ENCODE peak calls at places on chromosomes 12 and 14, in six cellular contexts. B is lower leg skin; C is stimulated activated CD4-positive, alpha-beta T cell treated with anti-CD3 and anti-CD28 coated beads, Interleukin-2, amount 100 ng/mL, for 24 hours; A is NB4; F is Ammon's horn; O is hepatic stellate cell. J is an unnamed sample.

GRCh38 chr12:96053476-96054261 is 18.3 kb upstream of the LTA4H start:
- DNase-seq in F (no peak), O (no peak), C (no peak), B (no peak), A (peak), J (peak)

GRCh38 chr12:97701901-97702300 is 239.3 kb downstream of the RMST start:
- DNase-seq in F (no peak), O (no peak), A (no peak), C (no peak), B (no peak), J (no peak)

GRCh38 chr12:27821259-27821973 is 41.4 kb upstream of the MANSC4 start:
- DNase-seq in C (no peak), A (peak), B (peak), O (peak), F (peak), J (peak)

GRCh38 chr14:30298266-30298795 is 260.6 kb upstream of the G2E3 start:
- DNase-seq in F (no peak), C (no peak), A (no peak), O (no peak), B (no peak), J (no peak)

GRCh38 chr12:20641127-20641526 is 54.0 kb upstream of the SLCO1C1 start:
- DNase-seq in A (no peak), B (no peak), C (no peak), O (no peak), F (no peak), J (no peak)

GRCh38 chr12:119052001-119052400 is 70.7 kb downstream of the SRRM4 start:
- DNase-seq in O (no peak), A (no peak), C (no peak), B (no peak), F (peak), J (no peak)

GRCh38 chr14:73740921-73741326 is 26.7 kb upstream of the PNMA1 start:
- DNase-seq in A (no peak), O (no peak), F (no peak), B (peak), C (no peak), J (no peak)

GRCh38 chr14:99062772-99063418 is 209.1 kb downstream of the BCL11B start:
- DNase-seq in O (no peak), B (no peak), C (no peak), F (no peak), A (no peak), J (no peak)

GRCh38 chr12:121017966-121018491 is 1.7 kb upstream of the C12orf43 start:
- DNase-seq in O (no peak), F (no peak), A (no peak), B (no peak), C (no peak), J (no peak)

GRCh38 chr12:92938623-92939022 is 9.5 kb upstream of the EEA1 start:
- DNase-seq in O (no peak), C (no peak), B (no peak), F (no peak), A (no peak), J (no peak)

GRCh38 chr12:89859513-89860220 is 151.0 kb upstream of the ATP2B1 start:
- DNase-seq in C (no peak), B (no peak), A (no peak), O (no peak), F (no peak), J (no peak)

GRCh38 chr12:113479578-113480335 is 8.1 kb upstream of the LHX5 start:
- DNase-seq in B (no peak), A (peak), F (no peak), C (peak), O (peak), J (no peak)

GRCh38 chr12:2894961-2895360 is 4.3 kb downstream of the TULP3 start:
- DNase-seq in O (no peak), C (no peak), B (no peak), A (no peak), F (peak), J (no peak)

GRCh38 chr12:73307260-73307659 is 1035.1 kb downstream of the TRHDE start:
- DNase-seq in A (no peak), B (no peak), C (no peak), O (no peak), F (no peak), J (no peak)

GRCh38 chr12:26431211-26431610 is 235.8 kb downstream of the SSPN start:
- DNase-seq in C (no peak), F (no peak), B (no peak), A (no peak), O (no peak), J (no peak)

GRCh38 chr12:88308825-88309224 is 166.7 kb downstream of the TMTC3 start:
- DNase-seq in C (no peak), F (no peak), A (no peak), B (no peak), O (no peak), J (no peak)

GRCh38 chr14:96072076-96072475 is 32.9 kb downstream of the C14orf132 start:
- DNase-seq in C (no peak), F (no peak), A (no peak), O (no peak), B (no peak), J (no peak)

GRCh38 chr12:28622416-28622815 is 432.2 kb downstream of the CCDC91 start:
- DNase-seq in F (no peak), O (peak), B (no peak), A (no peak), C (no peak), J (no peak)

GRCh38 chr12:109432842-109433304 is 44.2 kb downstream of the KCTD10 start:
- DNase-seq in C (peak), O (peak), A (peak), B (peak), F (peak), J (peak)

GRCh38 chr14:59677771-59678211 is 101.2 kb upstream of the CCDC175 start:
- DNase-seq in F (peak), C (no peak), O (peak), A (no peak), B (no peak), J (no peak)

GRCh38 chr12:98939350-98939749 is 294.3 kb downstream of the APAF1 start:
- DNase-seq in F (peak), A (peak), C (no peak), B (no peak), O (no peak), J (no peak)

GRCh38 chr14:76305474-76305826 is 70.5 kb upstream of the ESRRB start:
- DNase-seq in B (no peak), O (no peak), F (no peak), C (no peak), A (no peak), J (no peak)

GRCh38 chr12:25839470-25839869 is 119.0 kb upstream of the RASSF8 start:
- DNase-seq in B (no peak), C (no peak), A (no peak), F (no peak), O (no peak), J (no peak)

GRCh38 chr12:57548488-57548887 is 1.4 kb upstream of the KIF5A start:
- DNase-seq in A (no peak), B (no peak), O (no peak), F (no peak), C (no peak), J (no peak)

GRCh38 chr14:94922595-94923239 is 152.8 kb upstream of the GSC start:
- DNase-seq in B (no peak), A (no peak), F (no peak), O (no peak), C (no peak), J (peak)

GRCh38 chr12:120229071-120229582 is 28.2 kb upstream of the RPLP0 start:
- DNase-seq in A (no peak), C (no peak), O (no peak), B (no peak), F (no peak), J (no peak)

GRCh38 chr12:116528067-116528466 is 31.1 kb upstream of the MAP1LC3B2 start:
- DNase-seq in F (no peak), B (no peak), O (no peak), C (no peak), A (no peak), J (no peak)

GRCh38 chr14:24271134-24271833 is at the start of gene RABGGTA:
- DNase-seq in F (peak), A (peak), C (peak), B (peak), O (peak), J (peak)

GRCh38 chr12:95548056-95548538 is 3.2 kb downstream of the USP44 start:
- DNase-seq in A (no peak), F (no peak), O (peak), C (peak), B (no peak), J (no peak)

GRCh38 chr14:99230271-99231141 is 41.5 kb downstream of the BCL11B start:
- DNase-seq in O (no peak), C (peak), B (no peak), A (peak), F (no peak), J (no peak)

GRCh38 chr12:123139926-123140674 is 10.8 kb downstream of the PITPNM2 start:
- DNase-seq in C (no peak), A (peak), B (no peak), O (peak), F (no peak), J (no peak)

GRCh38 chr14:99660006-99660566 is 15.2 kb downstream of the HHIPL1 start:
- DNase-seq in A (no peak), B (no peak), F (no peak), O (no peak), C (no peak), J (no peak)

GRCh38 chr12:86669010-86669409 is 412.8 kb upstream of the MGAT4C start:
- DNase-seq in C (no peak), A (no peak), B (peak), O (no peak), F (no peak), J (no peak)

GRCh38 chr14:75518625-75519024 is 3.6 kb upstream of the BATF start:
- DNase-seq in B (no peak), O (no peak), F (no peak), A (peak), C (no peak), J (peak)

GRCh38 chr14:99342204-99342603 is 70.2 kb upstream of the BCL11B start:
- DNase-seq in C (no peak), O (no peak), F (no peak), B (no peak), A (no peak), J (no peak)

J was measured in MV-4-11.